ENCODE peak calls at places on chromosome 12, in eight cellular contexts. Q is sigmoid colon, F is transverse colon, E is A549, C is body of pancreas, H is ovary, V is stomach, B is esophagus squamous epithelium. D is an unnamed sample.

GRCh38 chr12:53956914-53957536 is 2.3 kb downstream of the HOXC12 start:
- DNase-seq in V (no peak), H (no peak), Q (no peak), B (no peak), F (no peak), C (no peak), E (no peak), D (no peak)

GRCh38 chr12:108821407-108822397 is 35.7 kb downstream of the SSH1 start:
- DNase-seq in B (no peak), E (no peak), C (peak; percentile 53), H (no peak), Q (no peak), V (no peak), F (no peak), D (no peak)

GRCh38 chr12:6685814-6686213 is 3.4 kb downstream of the ZNF384 start:
- DNase-seq in Q (no peak), V (no peak), C (no peak), E (no peak), F (no peak), H (no peak), B (no peak), D (no peak)

GRCh38 chr12:108630481-108631207 is 3.0 kb downstream of the SELPLG start:
- DNase-seq in V (no peak), Q (no peak), H (no peak), C (no peak), F (no peak), E (no peak), B (no peak), D (no peak)

GRCh38 chr12:4579305-4580097 is 17.5 kb downstream of the DYRK4 start:
- DNase-seq in F (peak; percentile 25), Q (no peak), E (peak; percentile 35), B (no peak), H (no peak), C (peak; percentile 9), V (no peak), D (no peak)

GRCh38 chr12:24201258-24201970 is 251.9 kb upstream of the SOX5 start:
- DNase-seq in E (no peak), V (no peak), H (no peak), Q (no peak), C (no peak), F (no peak), B (no peak), D (no peak)

GRCh38 chr12:128727999-128728398 is 95.8 kb downstream of the SLC15A4 start:
- DNase-seq in F (no peak), B (no peak), H (no peak), E (peak; percentile 62), Q (no peak), V (no peak), C (no peak), D (peak; percentile 62)

GRCh38 chr12:85920324-85920947 is 46.3 kb downstream of the NTS start:
- DNase-seq in H (no peak), V (no peak), C (no peak), Q (no peak), F (no peak), B (no peak), E (peak; percentile 37), D (no peak)

GRCh38 chr12:66453837-66454236 is 151.5 kb downstream of the HELB start:
- DNase-seq in C (no peak), B (no peak), Q (no peak), H (no peak), E (no peak), V (no peak), F (no peak), D (no peak)

GRCh38 chr12:124698211-124698997 is 131.0 kb upstream of the NCOR2 start:
- DNase-seq in C (no peak), H (no peak), Q (no peak), E (no peak), B (no peak), V (peak; percentile 56), F (no peak), D (no peak)

GRCh38 chr12:130870442-130871285 is 1.2 kb upstream of the RAN start:
- DNase-seq in H (peak; percentile 60), C (peak; percentile 81), F (peak; percentile 60), Q (peak; percentile 83), B (peak; percentile 28), E (peak; percentile 98), V (peak; percentile 58), D (peak; percentile 56)

GRCh38 chr12:92088802-92089201 is 56.8 kb downstream of the BTG1 start:
- DNase-seq in C (no peak), E (no peak), V (no peak), Q (no peak), B (no peak), H (no peak), F (no peak), D (no peak)

GRCh38 chr12:51480978-51481377 is 56.3 kb downstream of the SLC4A8 start:
- DNase-seq in H (no peak), B (no peak), E (no peak), C (no peak), Q (no peak), V (no peak), F (no peak), D (no peak)

GRCh38 chr12:125228519-125229260 is 163.5 kb downstream of the AACS start:
- DNase-seq in H (no peak), E (peak; percentile 16), C (no peak), F (no peak), V (no peak), Q (no peak), B (no peak), D (no peak)

GRCh38 chr12:11922361-11922760 is 148.4 kb upstream of the BCL2L14 start:
- DNase-seq in H (no peak), C (no peak), F (no peak), E (no peak), V (no peak), B (no peak), Q (no peak), D (no peak)

GRCh38 chr12:131775904-131776889 is 52.0 kb upstream of the MMP17 start:
- DNase-seq in H (no peak), F (no peak), B (no peak), C (no peak), E (no peak), Q (no peak), V (no peak), D (no peak)

GRCh38 chr12:47188576-47189441 is 109.0 kb upstream of the AMIGO2 start:
- DNase-seq in H (peak; percentile 33), B (no peak), C (peak; percentile 84), E (peak; percentile 47), Q (no peak), V (no peak), F (no peak), D (no peak)

GRCh38 chr12:5789469-5789968 is 155.5 kb downstream of the ANO2 start:
- DNase-seq in Q (no peak), H (no peak), B (no peak), E (no peak), C (no peak), F (no peak), V (no peak), D (no peak)

GRCh38 chr12:130663510-130663909 is 52.6 kb downstream of the RIMBP2 start:
- DNase-seq in E (no peak), V (no peak), B (no peak), H (no peak), Q (no peak), C (no peak), F (no peak), D (no peak)

GRCh38 chr12:123150804-123151678 is at the start of gene PITPNM2:
- DNase-seq in C (peak; percentile 65), B (no peak), Q (peak; percentile 78), V (peak; percentile 67), F (peak; percentile 70), E (peak; percentile 57), H (peak; percentile 81), D (peak; percentile 53)

GRCh38 chr12:88334271-88334670 is 192.2 kb downstream of the TMTC3 start:
- DNase-seq in Q (peak; percentile 71), F (no peak), E (no peak), H (peak; percentile 43), C (peak; percentile 47), V (peak; percentile 26), B (no peak), D (no peak)

GRCh38 chr12:128947199-128947598 is 93.9 kb downstream of the GLT1D1 start:
- DNase-seq in B (no peak), Q (peak; percentile 12), C (no peak), E (no peak), F (no peak), H (no peak), V (no peak), D (no peak)

GRCh38 chr12:13905795-13906194 is 75.6 kb downstream of the GRIN2B start:
- DNase-seq in H (no peak), B (no peak), Q (no peak), E (no peak), V (no peak), C (no peak), F (no peak), D (no peak)
- TF ChIP-seq POLR2A in H (no peak), B (no peak), Q (no peak), E (no peak), V (no peak), C (no peak), F (no peak), D (no peak)

DNA sequence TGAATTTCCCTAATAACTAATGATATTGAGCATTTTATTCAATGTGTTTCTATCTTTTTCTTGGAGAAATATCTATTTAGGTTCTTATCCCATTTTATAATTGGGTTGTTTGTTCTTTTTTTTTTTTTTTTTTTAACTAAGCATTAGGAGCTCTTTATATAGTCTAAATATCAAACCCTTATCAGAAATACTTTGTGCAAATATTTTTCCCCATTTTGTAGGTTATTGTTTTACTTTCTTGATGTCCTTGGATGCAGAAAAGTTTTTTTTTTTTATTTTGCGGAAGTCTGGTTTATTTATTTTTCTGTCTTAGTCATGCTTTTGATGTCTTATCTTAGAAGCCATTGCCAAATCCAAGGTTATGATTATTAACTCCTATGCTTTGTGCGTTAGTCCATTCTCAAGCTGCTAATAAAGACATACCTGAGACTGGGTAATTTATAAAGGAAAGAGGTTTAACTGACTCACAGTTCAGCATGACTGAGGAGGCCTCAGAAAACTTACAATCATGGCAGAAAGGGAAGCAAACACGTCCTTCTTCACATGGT is 434.3 kb upstream of the TBX3 start:
- DNase-seq in C (no peak), B (no peak), Q (no peak), H (no peak), V (no peak), F (no peak), E (no peak), D (no peak)
- TF ChIP-seq POLR2A in C (no peak), B (no peak), Q (no peak), H (no peak), V (no peak), F (no peak), E (no peak), D (no peak)

DNA sequence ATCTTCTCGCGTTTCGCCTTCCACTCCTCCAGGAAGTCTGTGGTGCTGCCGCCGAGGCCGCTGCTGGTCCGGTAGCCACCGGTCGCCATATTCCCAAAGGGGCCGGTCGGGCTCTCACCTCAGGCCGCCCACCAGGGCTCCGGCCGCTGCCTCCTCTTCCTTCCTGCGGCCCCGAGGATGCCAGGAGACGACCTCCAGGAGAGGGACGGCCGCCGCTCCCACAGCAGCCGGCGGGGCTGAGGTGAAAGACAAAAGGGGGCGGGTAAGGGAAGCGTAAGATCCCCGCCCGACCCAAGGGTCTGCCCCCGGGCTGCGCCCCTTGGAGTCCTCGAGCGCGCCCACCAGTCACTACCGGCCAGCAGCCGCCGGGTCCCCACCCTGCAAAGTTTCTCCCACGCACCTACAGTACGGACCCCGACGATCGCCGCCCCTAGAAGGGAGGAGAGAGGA is 583 bp downstream of the PAWR start:
- DNase-seq in V (peak; percentile 41), B (no peak), F (no peak), H (peak; percentile 63), E (peak; percentile 63), Q (no peak), C (peak; percentile 29), D (no peak)
- TF ChIP-seq POLR2A in V (no peak), B (no peak), F (no peak), H (no peak), E (no peak), Q (no peak), C (no peak), D (no peak)

GRCh38 chr12:79691299-79692248 is 810 bp upstream of the PAWR start:
- DNase-seq in F (peak; percentile 32), V (no peak), B (no peak), Q (no peak), H (no peak), E (peak; percentile 85), C (no peak), D (peak; percentile 71)
- TF ChIP-seq POLR2A in F (no peak), V (no peak), B (no peak), Q (no peak), H (peak; percentile 59), E (no peak), C (no peak), D (no peak)

D was measured in H54.